ENCODE peak calls at places on chromosomes 7 and 10, in five cellular contexts. One of them, this sample, is unnamed.

GRCh38 chr7:74475243-74475986 is 21.7 kb downstream of the GTF2IRD1 start:
- DNase-seq in MCF 10A: peak
- DNase-seq in ovary: no peak
- DNase-seq in progenitor cell of endocrine pancreas: no peak
- DNase-seq in stomach: peak
- DNase-seq in this sample: no peak

GRCh38 chr10:107409517-107409916 is 245.0 kb upstream of the SORCS1 start:
- DNase-seq in progenitor cell of endocrine pancreas: no peak
- DNase-seq in stomach: no peak
- DNase-seq in MCF 10A: peak
- DNase-seq in ovary: no peak
- DNase-seq in this sample: no peak

GRCh38 chr7:138668946-138669345 is 32.2 kb downstream of the SVOPL start:
- DNase-seq in MCF 10A: no peak
- DNase-seq in stomach: no peak
- DNase-seq in progenitor cell of endocrine pancreas: no peak
- DNase-seq in ovary: no peak
- DNase-seq in this sample: no peak

GRCh38 chr7:8295638-8296361 is 33.8 kb upstream of the ICA1 start:
- DNase-seq in ovary: no peak
- DNase-seq in stomach: peak
- DNase-seq in MCF 10A: peak
- DNase-seq in progenitor cell of endocrine pancreas: peak
- DNase-seq in this sample: peak

GRCh38 chr7:35975851-35976454 is 175.1 kb downstream of the SEPTIN7 start:
- DNase-seq in ovary: no peak
- DNase-seq in progenitor cell of endocrine pancreas: peak
- DNase-seq in stomach: no peak
- DNase-seq in MCF 10A: peak
- DNase-seq in this sample: peak

GRCh38 chr7:39979406-39980073 is 29.5 kb downstream of the CDK13 start:
- DNase-seq in ovary: no peak
- DNase-seq in progenitor cell of endocrine pancreas: no peak
- DNase-seq in stomach: no peak
- DNase-seq in MCF 10A: no peak
- DNase-seq in this sample: no peak

GRCh38 chr7:107989618-107990373 is 13.2 kb downstream of the LAMB1 start:
- DNase-seq in ovary: no peak
- DNase-seq in progenitor cell of endocrine pancreas: no peak
- DNase-seq in MCF 10A: peak
- DNase-seq in stomach: no peak
- DNase-seq in this sample: no peak

GRCh38 chr10:44344727-44345126 is 40.2 kb downstream of the CXCL12 start:
- DNase-seq in stomach: no peak
- DNase-seq in progenitor cell of endocrine pancreas: no peak
- DNase-seq in ovary: no peak
- DNase-seq in MCF 10A: no peak
- DNase-seq in this sample: no peak

GRCh38 chr10:44959243-44960097 is at the start of gene RASSF4:
- DNase-seq in MCF 10A: peak
- DNase-seq in ovary: peak
- DNase-seq in progenitor cell of endocrine pancreas: peak
- DNase-seq in stomach: peak
- DNase-seq in this sample: peak

GRCh38 chr10:128912568-128913311 is 554.3 kb upstream of the MGMT start:
- DNase-seq in MCF 10A: no peak
- DNase-seq in progenitor cell of endocrine pancreas: no peak
- DNase-seq in stomach: no peak
- DNase-seq in ovary: no peak
- DNase-seq in this sample: no peak

GRCh38 chr7:50331564-50332208 is 27.2 kb downstream of the IKZF1 start:
- DNase-seq in ovary: no peak
- DNase-seq in MCF 10A: peak
- DNase-seq in progenitor cell of endocrine pancreas: no peak
- DNase-seq in stomach: no peak
- DNase-seq in this sample: no peak

GRCh38 chr10:44650576-44651394 is 260.4 kb upstream of the TMEM72 start:
- DNase-seq in ovary: no peak
- DNase-seq in stomach: no peak
- DNase-seq in progenitor cell of endocrine pancreas: no peak
- DNase-seq in MCF 10A: no peak
- DNase-seq in this sample: no peak

GRCh38 chr7:24442170-24442777 is 131.0 kb upstream of the PALS2 start:
- DNase-seq in MCF 10A: no peak
- DNase-seq in progenitor cell of endocrine pancreas: no peak
- DNase-seq in stomach: no peak
- DNase-seq in ovary: no peak
- DNase-seq in this sample: no peak

GRCh38 chr10:46033602-46034011 is 3.2 kb upstream of the NCOA4 start:
- DNase-seq in ovary: no peak
- DNase-seq in stomach: peak
- DNase-seq in progenitor cell of endocrine pancreas: no peak
- DNase-seq in MCF 10A: peak
- DNase-seq in this sample: no peak

GRCh38 chr10:37754538-37755323 is 102.7 kb downstream of the ZNF248 start:
- DNase-seq in stomach: peak
- DNase-seq in progenitor cell of endocrine pancreas: no peak
- DNase-seq in ovary: no peak
- DNase-seq in MCF 10A: no peak
- DNase-seq in this sample: no peak

GRCh38 chr10:128710795-128711183 is 584.6 kb upstream of the MKI67 start:
- DNase-seq in stomach: no peak
- DNase-seq in ovary: no peak
- DNase-seq in MCF 10A: no peak
- DNase-seq in progenitor cell of endocrine pancreas: no peak
- DNase-seq in this sample: no peak

GRCh38 chr10:110399163-110400094 is 94.7 kb upstream of the SMNDC1 start:
- DNase-seq in ovary: no peak
- DNase-seq in progenitor cell of endocrine pancreas: no peak
- DNase-seq in stomach: peak
- DNase-seq in MCF 10A: peak
- DNase-seq in this sample: no peak

GRCh38 chr10:34323197-34323596 is 491.9 kb downstream of the PARD3 start:
- DNase-seq in stomach: no peak
- DNase-seq in progenitor cell of endocrine pancreas: no peak
- DNase-seq in MCF 10A: no peak
- DNase-seq in ovary: no peak
- DNase-seq in this sample: no peak

GRCh38 chr7:33714208-33714607 is 191.1 kb upstream of the BMPER start:
- DNase-seq in ovary: no peak
- DNase-seq in MCF 10A: no peak
- DNase-seq in stomach: no peak
- DNase-seq in progenitor cell of endocrine pancreas: no peak
- DNase-seq in this sample: no peak

GRCh38 chr7:27418544-27418943 is 175.9 kb downstream of the EVX1 start:
- DNase-seq in stomach: no peak
- DNase-seq in MCF 10A: no peak
- DNase-seq in ovary: no peak
- DNase-seq in progenitor cell of endocrine pancreas: no peak
- DNase-seq in this sample: no peak

GRCh38 chr7:16200591-16200990 is 220.7 kb downstream of the CRPPA start:
- DNase-seq in stomach: no peak
- DNase-seq in ovary: no peak
- DNase-seq in progenitor cell of endocrine pancreas: no peak
- DNase-seq in MCF 10A: peak
- DNase-seq in this sample: no peak

GRCh38 chr7:69859342-69859741 is 261.1 kb downstream of the AUTS2 start:
- DNase-seq in ovary: no peak
- DNase-seq in progenitor cell of endocrine pancreas: no peak
- DNase-seq in stomach: no peak
- DNase-seq in MCF 10A: no peak
- DNase-seq in this sample: no peak

GRCh38 chr10:52801951-52802350 is 29.4 kb upstream of the MBL2 start:
- DNase-seq in progenitor cell of endocrine pancreas: no peak
- DNase-seq in stomach: no peak
- DNase-seq in MCF 10A: peak
- DNase-seq in ovary: no peak
- DNase-seq in this sample: no peak

GRCh38 chr10:90732581-90732980 is 125.3 kb downstream of the HTR7 start:
- DNase-seq in MCF 10A: no peak
- DNase-seq in stomach: no peak
- DNase-seq in ovary: no peak
- DNase-seq in progenitor cell of endocrine pancreas: no peak
- DNase-seq in this sample: no peak

GRCh38 chr10:73206385-73206784 is 38.5 kb downstream of the FAM149B1 start:
- DNase-seq in MCF 10A: no peak
- DNase-seq in ovary: no peak
- DNase-seq in progenitor cell of endocrine pancreas: no peak
- DNase-seq in stomach: no peak
- DNase-seq in this sample: no peak

GRCh38 chr7:67916571-67916970 is 919.9 kb downstream of the TYW1 start:
- DNase-seq in progenitor cell of endocrine pancreas: no peak
- DNase-seq in stomach: no peak
- DNase-seq in MCF 10A: no peak
- DNase-seq in ovary: no peak
- DNase-seq in this sample: no peak

DNA sequence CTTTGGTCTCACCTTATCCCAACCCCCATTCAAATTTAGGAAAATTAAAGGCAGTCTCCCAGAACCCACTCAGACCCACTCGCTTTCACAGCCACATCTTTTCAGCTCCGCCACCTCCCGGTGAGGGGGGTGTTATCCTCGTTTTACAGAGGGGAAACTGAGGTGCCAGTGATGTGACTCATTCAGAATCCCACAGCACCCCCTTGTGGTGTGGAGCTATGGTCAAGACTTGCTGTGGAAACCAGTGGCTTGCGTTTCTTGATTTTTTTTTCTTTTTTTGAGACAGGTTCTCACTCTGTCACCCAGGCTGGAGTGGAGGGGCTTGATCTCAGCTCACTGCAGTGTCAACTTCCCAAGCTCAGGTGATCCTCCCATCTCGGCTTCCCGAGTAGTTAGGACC is 27.6 kb downstream of the SLC35G1 start:
- DNase-seq in progenitor cell of endocrine pancreas: no peak
- DNase-seq in ovary: peak
- DNase-seq in MCF 10A: peak
- DNase-seq in stomach: no peak
- DNase-seq in this sample: no peak
- TF ChIP-seq CTCF in progenitor cell of endocrine pancreas: peak
- TF ChIP-seq CTCF in ovary: no peak
- TF ChIP-seq CTCF in MCF 10A: peak
- TF ChIP-seq CTCF in stomach: no peak
- TF ChIP-seq CTCF in this sample: peak

GRCh38 chr7:2734761-2735571 is 47.0 kb downstream of the AMZ1 start:
- DNase-seq in ovary: peak
- DNase-seq in stomach: peak
- DNase-seq in progenitor cell of endocrine pancreas: no peak
- DNase-seq in MCF 10A: no peak
- DNase-seq in this sample: no peak
- TF ChIP-seq CTCF in ovary: no peak
- TF ChIP-seq CTCF in stomach: no peak
- TF ChIP-seq CTCF in progenitor cell of endocrine pancreas: no peak
- TF ChIP-seq CTCF in MCF 10A: no peak
- TF ChIP-seq CTCF in this sample: no peak

GRCh38 chr10:95462740-95463667 is 98.2 kb downstream of the SORBS1 start:
- DNase-seq in ovary: no peak
- DNase-seq in progenitor cell of endocrine pancreas: no peak
- DNase-seq in stomach: no peak
- DNase-seq in MCF 10A: no peak
- DNase-seq in this sample: no peak
- TF ChIP-seq CTCF in ovary: no peak
- TF ChIP-seq CTCF in progenitor cell of endocrine pancreas: no peak
- TF ChIP-seq CTCF in stomach: no peak
- TF ChIP-seq CTCF in MCF 10A: no peak
- TF ChIP-seq CTCF in this sample: no peak

GRCh38 chr10:131996508-131997365 is 15.0 kb upstream of the BNIP3 start:
- DNase-seq in MCF 10A: no peak
- DNase-seq in ovary: no peak
- DNase-seq in progenitor cell of endocrine pancreas: no peak
- DNase-seq in stomach: no peak
- DNase-seq in this sample: no peak

GRCh38 chr10:132001238-132001977 is 19.7 kb upstream of the BNIP3 start:
- DNase-seq in stomach: no peak
- DNase-seq in progenitor cell of endocrine pancreas: no peak
- DNase-seq in MCF 10A: no peak
- DNase-seq in ovary: peak
- DNase-seq in this sample: no peak

GRCh38 chr10:131998050-131998844 is 16.5 kb upstream of the BNIP3 start:
- DNase-seq in MCF 10A: no peak
- DNase-seq in progenitor cell of endocrine pancreas: no peak
- DNase-seq in stomach: no peak
- DNase-seq in ovary: no peak
- DNase-seq in this sample: no peak

GRCh38 chr10:131997366-131998049 is 15.8 kb upstream of the BNIP3 start:
- DNase-seq in progenitor cell of endocrine pancreas: no peak
- DNase-seq in ovary: peak
- DNase-seq in MCF 10A: peak
- DNase-seq in stomach: peak
- DNase-seq in this sample: peak

GRCh38 chr10:131998845-131999681 is 17.3 kb upstream of the BNIP3 start:
- DNase-seq in MCF 10A: no peak
- DNase-seq in ovary: no peak
- DNase-seq in progenitor cell of endocrine pancreas: no peak
- DNase-seq in stomach: no peak
- DNase-seq in this sample: no peak
- TF ChIP-seq CTCF in MCF 10A: no peak
- TF ChIP-seq CTCF in ovary: no peak
- TF ChIP-seq CTCF in progenitor cell of endocrine pancreas: no peak
- TF ChIP-seq CTCF in stomach: no peak
- TF ChIP-seq CTCF in this sample: no peak

DNA sequence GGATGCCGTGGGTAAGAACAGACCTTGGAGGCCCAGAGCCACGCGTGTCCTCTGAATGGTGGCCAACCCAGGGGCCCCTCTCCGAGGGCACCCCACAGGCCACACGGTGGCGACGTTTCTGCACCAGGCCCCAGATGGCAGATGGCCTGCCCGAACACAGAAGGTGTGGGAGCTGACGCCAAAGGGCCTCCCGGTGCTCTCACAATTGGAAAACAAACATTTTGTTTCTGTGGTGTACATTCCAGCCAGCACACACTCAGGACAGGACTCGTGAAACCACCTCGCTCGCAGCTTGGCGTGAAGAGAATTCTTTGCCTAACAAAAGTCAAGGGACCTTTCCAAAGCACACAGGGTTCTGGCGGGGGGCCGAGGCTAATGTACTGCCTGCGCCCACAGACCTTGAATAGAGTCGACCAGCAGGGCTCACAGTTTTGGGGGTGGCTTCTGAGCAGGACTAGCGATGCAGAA is 112.1 kb downstream of the FAM53B start:
- DNase-seq in ovary: peak
- DNase-seq in stomach: peak
- DNase-seq in progenitor cell of endocrine pancreas: no peak
- DNase-seq in MCF 10A: peak
- DNase-seq in this sample: no peak
- TF ChIP-seq CTCF in ovary: peak
- TF ChIP-seq CTCF in stomach: peak
- TF ChIP-seq CTCF in progenitor cell of endocrine pancreas: peak
- TF ChIP-seq CTCF in MCF 10A: peak
- TF ChIP-seq CTCF in this sample: peak

This sample was measured in nephron progenitor cell.